ENCODE peak calls at places on chromosomes 1 and 21, in eight cellular contexts. One of them, this sample, is unnamed.
A peak's percentile ranks its signal among the peaks of the same experiment; 100 is the strongest.

GRCh38 chr21:17512245-17513213 is at the start of gene CXADR:
- DNase-seq in nephron progenitor cell: peak; percentile 89
- DNase-seq in cerebellar nuclear complex: no peak
- DNase-seq in pons: peak; percentile 76
- DNase-seq in RWPE1: peak; percentile 84
- DNase-seq in SHP77: no peak
- DNase-seq in activated T-cell treated with anti-CD3 and anti-CD28 coated beads for 1 hour: peak; percentile 58
- DNase-seq in left lung: peak; percentile 94
- DNase-seq in this sample: peak; percentile 98

GRCh38 chr1:115215703-115216521 is 122.1 kb downstream of the NGF start:
- DNase-seq in left lung: no peak
- DNase-seq in SHP77: no peak
- DNase-seq in pons: no peak
- DNase-seq in RWPE1: no peak
- DNase-seq in activated T-cell treated with anti-CD3 and anti-CD28 coated beads for 1 hour: no peak
- DNase-seq in nephron progenitor cell: no peak
- DNase-seq in cerebellar nuclear complex: no peak
- DNase-seq in this sample: no peak

GRCh38 chr1:36322085-36322785 is 1.2 kb downstream of the EVA1B start:
- DNase-seq in pons: no peak
- DNase-seq in RWPE1: no peak
- DNase-seq in SHP77: no peak
- DNase-seq in activated T-cell treated with anti-CD3 and anti-CD28 coated beads for 1 hour: no peak
- DNase-seq in left lung: peak; percentile 81
- DNase-seq in nephron progenitor cell: peak; percentile 47
- DNase-seq in cerebellar nuclear complex: no peak
- DNase-seq in this sample: peak; percentile 52

GRCh38 chr1:113168946-113169345 is 95.9 kb downstream of the LRIG2 start:
- DNase-seq in nephron progenitor cell: no peak
- DNase-seq in SHP77: no peak
- DNase-seq in pons: no peak
- DNase-seq in RWPE1: no peak
- DNase-seq in left lung: no peak
- DNase-seq in activated T-cell treated with anti-CD3 and anti-CD28 coated beads for 1 hour: no peak
- DNase-seq in cerebellar nuclear complex: no peak
- DNase-seq in this sample: no peak

GRCh38 chr1:183227963-183228649 is 42.0 kb downstream of the LAMC2 start:
- DNase-seq in cerebellar nuclear complex: no peak
- DNase-seq in left lung: no peak
- DNase-seq in RWPE1: no peak
- DNase-seq in pons: no peak
- DNase-seq in activated T-cell treated with anti-CD3 and anti-CD28 coated beads for 1 hour: no peak
- DNase-seq in nephron progenitor cell: peak; percentile 69
- DNase-seq in SHP77: peak; percentile 39
- DNase-seq in this sample: peak; percentile 74

GRCh38 chr1:35605071-35605881 is 32.2 kb downstream of the TFAP2E start:
- DNase-seq in cerebellar nuclear complex: no peak
- DNase-seq in RWPE1: no peak
- DNase-seq in left lung: no peak
- DNase-seq in nephron progenitor cell: peak; percentile 12
- DNase-seq in SHP77: no peak
- DNase-seq in pons: no peak
- DNase-seq in activated T-cell treated with anti-CD3 and anti-CD28 coated beads for 1 hour: no peak
- DNase-seq in this sample: no peak

GRCh38 chr21:44880762-44881585 is 7.5 kb upstream of the PTTG1IP start:
- DNase-seq in cerebellar nuclear complex: no peak
- DNase-seq in left lung: no peak
- DNase-seq in activated T-cell treated with anti-CD3 and anti-CD28 coated beads for 1 hour: no peak
- DNase-seq in pons: peak; percentile 72
- DNase-seq in RWPE1: no peak
- DNase-seq in SHP77: no peak
- DNase-seq in nephron progenitor cell: no peak
- DNase-seq in this sample: no peak

GRCh38 chr1:170970256-170970655 is 34.9 kb downstream of the MROH9 start:
- DNase-seq in pons: no peak
- DNase-seq in SHP77: no peak
- DNase-seq in RWPE1: no peak
- DNase-seq in left lung: no peak
- DNase-seq in activated T-cell treated with anti-CD3 and anti-CD28 coated beads for 1 hour: no peak
- DNase-seq in cerebellar nuclear complex: no peak
- DNase-seq in nephron progenitor cell: no peak
- DNase-seq in this sample: no peak

GRCh38 chr21:24941316-24942185 is 665.7 kb downstream of the MRPL39 start:
- DNase-seq in cerebellar nuclear complex: no peak
- DNase-seq in RWPE1: peak; percentile 30
- DNase-seq in activated T-cell treated with anti-CD3 and anti-CD28 coated beads for 1 hour: no peak
- DNase-seq in nephron progenitor cell: no peak
- DNase-seq in left lung: no peak
- DNase-seq in SHP77: no peak
- DNase-seq in pons: no peak
- DNase-seq in this sample: no peak

GRCh38 chr1:215132156-215132555 is 49.6 kb downstream of the KCNK2 start:
- DNase-seq in activated T-cell treated with anti-CD3 and anti-CD28 coated beads for 1 hour: no peak
- DNase-seq in RWPE1: no peak
- DNase-seq in SHP77: no peak
- DNase-seq in left lung: no peak
- DNase-seq in nephron progenitor cell: no peak
- DNase-seq in pons: no peak
- DNase-seq in cerebellar nuclear complex: no peak
- DNase-seq in this sample: no peak

GRCh38 chr1:111535256-111536191 is 32.1 kb upstream of the ADORA3 start:
- DNase-seq in nephron progenitor cell: no peak
- DNase-seq in cerebellar nuclear complex: no peak
- DNase-seq in pons: peak; percentile 96
- DNase-seq in left lung: no peak
- DNase-seq in RWPE1: no peak
- DNase-seq in activated T-cell treated with anti-CD3 and anti-CD28 coated beads for 1 hour: no peak
- DNase-seq in SHP77: no peak
- DNase-seq in this sample: no peak

GRCh38 chr21:35048183-35048601 is 910 bp downstream of the RUNX1 start:
- DNase-seq in RWPE1: no peak
- DNase-seq in activated T-cell treated with anti-CD3 and anti-CD28 coated beads for 1 hour: no peak
- DNase-seq in nephron progenitor cell: no peak
- DNase-seq in SHP77: peak; percentile 16
- DNase-seq in cerebellar nuclear complex: no peak
- DNase-seq in pons: no peak
- DNase-seq in left lung: peak; percentile 84
- DNase-seq in this sample: peak; percentile 41

GRCh38 chr1:37325509-37326437 is 148.6 kb upstream of the ZC3H12A start:
- DNase-seq in cerebellar nuclear complex: no peak
- DNase-seq in nephron progenitor cell: no peak
- DNase-seq in SHP77: no peak
- DNase-seq in left lung: no peak
- DNase-seq in activated T-cell treated with anti-CD3 and anti-CD28 coated beads for 1 hour: no peak
- DNase-seq in pons: no peak
- DNase-seq in RWPE1: no peak
- DNase-seq in this sample: no peak

GRCh38 chr1:112748396-112748795 is 33.3 kb upstream of the PPM1J start:
- DNase-seq in SHP77: no peak
- DNase-seq in activated T-cell treated with anti-CD3 and anti-CD28 coated beads for 1 hour: no peak
- DNase-seq in pons: no peak
- DNase-seq in nephron progenitor cell: no peak
- DNase-seq in cerebellar nuclear complex: no peak
- DNase-seq in left lung: no peak
- DNase-seq in RWPE1: no peak
- DNase-seq in this sample: no peak

GRCh38 chr1:25748531-25749205 is 51.3 kb upstream of the SELENON start:
- DNase-seq in SHP77: no peak
- DNase-seq in nephron progenitor cell: no peak
- DNase-seq in cerebellar nuclear complex: peak; percentile 81
- DNase-seq in activated T-cell treated with anti-CD3 and anti-CD28 coated beads for 1 hour: no peak
- DNase-seq in left lung: peak; percentile 11
- DNase-seq in pons: no peak
- DNase-seq in RWPE1: peak; percentile 26
- DNase-seq in this sample: no peak